ENCODE peak calls at places on chromosomes 1 and 21, in ten cellular contexts. J is HT-29; C is choroid plexus epithelial cell; W is fibroblast of lung; T is body of pancreas; E is NCI-H1436 treated with DMSO at 0.1 percent for 48 hours; R is activated CD4-positive, CD25-positive, alpha-beta regulatory T cell treated with anti-CD3 and anti-CD28 coated beads, Interleukin-2, amount 50 U/mL, for 72 hours; B is WTC11; F is smooth muscle cell of the brain vasculature; Y is T1000. H is an unnamed sample.

GRCh38 chr1:23596382-23597358 is 37.4 kb upstream of the ID3 start:
- DNase-seq in C (no peak), T (no peak), F (no peak), W (no peak), B (no peak), J (no peak), E (no peak), Y (no peak), R (no peak), H (no peak)

GRCh38 chr1:160401972-160402795 is 1.8 kb downstream of the VANGL2 start:
- DNase-seq in J (no peak), C (no peak), W (no peak), Y (no peak), B (no peak), T (no peak), F (no peak), R (no peak), E (no peak), H (no peak)

GRCh38 chr1:183215076-183215720 is 29.1 kb downstream of the LAMC2 start:
- DNase-seq in R (no peak), F (no peak), C (no peak), E (no peak), J (no peak), B (no peak), Y (no peak), W (no peak), T (no peak), H (no peak)

GRCh38 chr1:46003315-46003714 is 129.1 kb downstream of the PIK3R3 start:
- DNase-seq in B (no peak), J (no peak), C (no peak), R (no peak), T (no peak), Y (no peak), E (no peak), W (no peak), F (no peak), H (no peak)

GRCh38 chr21:42539931-42540343 is 26.3 kb downstream of the SLC37A1 start:
- DNase-seq in R (no peak), Y (no peak), C (no peak), E (no peak), W (no peak), T (no peak), F (no peak), B (peak; percentile 68), J (no peak), H (no peak)

GRCh38 chr1:46198026-46198826 is at the start of gene POMGNT1:
- DNase-seq in B (peak; percentile 64), J (peak; percentile 71), C (peak; percentile 47), E (no peak), F (no peak), Y (peak; percentile 36), W (peak; percentile 46), T (peak; percentile 64), R (peak; percentile 83), H (no peak)

GRCh38 chr1:231407537-231408396 is 14.3 kb downstream of the EGLN1 start:
- DNase-seq in F (no peak), Y (no peak), C (peak; percentile 70), R (no peak), J (peak; percentile 77), T (no peak), E (no peak), B (no peak), W (no peak), H (no peak)

GRCh38 chr1:24416666-24417391 is 1.2 kb downstream of the NIPAL3 start:
- DNase-seq in Y (peak; percentile 78), R (no peak), F (no peak), T (no peak), C (peak; percentile 94), E (no peak), W (peak; percentile 94), J (peak; percentile 50), B (no peak), H (no peak)

GRCh38 chr1:53677486-53677885 is 61.5 kb downstream of the GLIS1 start:
- DNase-seq in W (no peak), J (no peak), Y (no peak), B (no peak), T (no peak), E (no peak), C (no peak), F (no peak), R (no peak), H (no peak)

GRCh38 chr1:39927538-39927937 is 25.8 kb upstream of the MYCL start:
- DNase-seq in B (no peak), E (no peak), Y (no peak), R (no peak), W (no peak), F (no peak), T (no peak), J (no peak), C (no peak), H (no peak)

GRCh38 chr1:15100369-15101111 is 53.0 kb upstream of the TMEM51 start:
- DNase-seq in E (no peak), C (peak; percentile 66), J (peak; percentile 68), R (peak; percentile 48), F (peak; percentile 10), Y (no peak), W (peak; percentile 41), T (peak; percentile 69), B (peak; percentile 84), H (no peak)

GRCh38 chr1:59541891-59542290 is 245.0 kb downstream of the FGGY start:
- DNase-seq in F (no peak), J (no peak), E (no peak), Y (no peak), T (no peak), C (no peak), B (no peak), W (no peak), R (no peak), H (no peak)

GRCh38 chr21:43936186-43936967 is 71.4 kb downstream of the AGPAT3 start:
- DNase-seq in Y (no peak), B (no peak), T (no peak), E (no peak), R (no peak), F (no peak), J (no peak), C (no peak), W (no peak), H (no peak)

GRCh38 chr1:94092210-94092613 is 28.7 kb downstream of the ABCA4 start:
- DNase-seq in C (peak; percentile 96), W (peak; percentile 38), J (no peak), B (no peak), Y (no peak), T (no peak), E (no peak), F (no peak), R (no peak), H (no peak)

GRCh38 chr1:24906760-24907490 is 23.2 kb downstream of the RUNX3 start:
- DNase-seq in F (no peak), R (no peak), B (no peak), Y (no peak), T (no peak), C (no peak), W (no peak), J (no peak), E (no peak), H (no peak)

GRCh38 chr1:25904942-25905679 is 1.1 kb downstream of the STMN1 start:
- DNase-seq in B (peak; percentile 96), F (peak; percentile 81), C (peak; percentile 91), Y (peak; percentile 89), E (peak; percentile 43), T (peak; percentile 90), R (peak; percentile 92), J (peak; percentile 87), W (peak; percentile 89), H (peak; percentile 78)

GRCh38 chr1:93638981-93639380 is 42.7 kb downstream of the BCAR3 start:
- DNase-seq in C (no peak), J (peak; percentile 74), E (no peak), F (no peak), Y (no peak), T (no peak), W (no peak), R (no peak), B (peak; percentile 54), H (peak; percentile 26)

GRCh38 chr21:17613242-17613676 is 558 bp upstream of the BTG3 start:
- DNase-seq in W (peak; percentile 32), R (no peak), J (peak; percentile 1), F (no peak), T (peak; percentile 47), E (no peak), B (no peak), C (peak; percentile 42), Y (no peak), H (no peak)

GRCh38 chr1:161069731-161070270 is at the start of gene ARHGAP30:
- DNase-seq in E (no peak), R (peak; percentile 74), Y (no peak), B (no peak), J (no peak), W (no peak), T (no peak), C (no peak), F (no peak), H (no peak)

GRCh38 chr1:15760520-15761211 is 2.1 kb downstream of the FBLIM1 start:
- DNase-seq in R (no peak), T (no peak), B (no peak), J (no peak), W (peak; percentile 87), Y (peak; percentile 63), F (peak; percentile 84), E (no peak), C (peak; percentile 80), H (no peak)

GRCh38 chr1:180181048-180181447 is 26.4 kb downstream of the QSOX1 start:
- DNase-seq in R (no peak), C (peak; percentile 40), F (no peak), B (peak; percentile 44), J (peak; percentile 19), Y (no peak), W (peak; percentile 31), E (no peak), T (peak; percentile 8), H (no peak)

GRCh38 chr1:91697322-91698260 is 188.4 kb downstream of the TGFBR3 start:
- DNase-seq in B (no peak), C (peak; percentile 64), E (no peak), R (no peak), F (no peak), J (no peak), W (peak; percentile 92), T (no peak), Y (no peak), H (no peak)

H was measured in NCI-H1417 treated with DMSO at 0.1 percent for 48 hours.